ENCODE peak calls at places on chromosomes 5 and 9, in four cellular contexts. One of them, this sample, is unnamed.

GRCh38 chr5:146620031-146620662 is 104.2 kb upstream of the GPR151 start:
- DNase-seq in progenitor cell of endocrine pancreas: no peak
- DNase-seq in SHP77: no peak
- DNase-seq in GM12864: no peak
- DNase-seq in this sample: no peak

GRCh38 chr5:180330810-180331646 is 22.1 kb downstream of the GFPT2 start:
- DNase-seq in SHP77: no peak
- DNase-seq in GM12864: no peak
- DNase-seq in progenitor cell of endocrine pancreas: no peak
- DNase-seq in this sample: no peak

GRCh38 chr5:150457562-150458240 is 8.2 kb upstream of the RPS14 start:
- DNase-seq in progenitor cell of endocrine pancreas: no peak
- DNase-seq in SHP77: no peak
- DNase-seq in GM12864: no peak
- DNase-seq in this sample: no peak

GRCh38 chr9:69758001-69758730 is 1.6 kb downstream of the PTAR1 start:
- DNase-seq in GM12864: no peak
- DNase-seq in progenitor cell of endocrine pancreas: no peak
- DNase-seq in SHP77: peak; percentile 39
- DNase-seq in this sample: no peak

GRCh38 chr5:107858324-107858723 is 187.6 kb upstream of the EFNA5 start:
- DNase-seq in progenitor cell of endocrine pancreas: no peak
- DNase-seq in GM12864: no peak
- DNase-seq in SHP77: no peak
- DNase-seq in this sample: no peak

GRCh38 chr5:98570010-98570409 is 203.5 kb upstream of the RGMB start:
- DNase-seq in SHP77: no peak
- DNase-seq in GM12864: no peak
- DNase-seq in progenitor cell of endocrine pancreas: no peak
- DNase-seq in this sample: no peak

GRCh38 chr9:73441890-73442818 is 290.5 kb downstream of the ANXA1 start:
- DNase-seq in progenitor cell of endocrine pancreas: no peak
- DNase-seq in GM12864: no peak
- DNase-seq in SHP77: no peak
- DNase-seq in this sample: no peak

GRCh38 chr5:142869883-142870282 is 99.7 kb downstream of the ARHGAP26 start:
- DNase-seq in progenitor cell of endocrine pancreas: no peak
- DNase-seq in GM12864: no peak
- DNase-seq in SHP77: peak; percentile 18
- DNase-seq in this sample: no peak

GRCh38 chr9:36902063-36902735 is 131.9 kb downstream of the PAX5 start:
- DNase-seq in SHP77: no peak
- DNase-seq in progenitor cell of endocrine pancreas: no peak
- DNase-seq in GM12864: no peak
- DNase-seq in this sample: no peak

GRCh38 chr9:114050226-114050568 is 27.9 kb downstream of the AMBP start:
- DNase-seq in GM12864: no peak
- DNase-seq in SHP77: no peak
- DNase-seq in progenitor cell of endocrine pancreas: no peak
- DNase-seq in this sample: no peak

GRCh38 chr5:168770036-168770498 is 190.9 kb upstream of the PANK3 start:
- DNase-seq in GM12864: no peak
- DNase-seq in SHP77: no peak
- DNase-seq in progenitor cell of endocrine pancreas: no peak
- DNase-seq in this sample: no peak

GRCh38 chr9:29203216-29203930 is 1630.1 kb upstream of the C9orf72 start:
- DNase-seq in GM12864: no peak
- DNase-seq in SHP77: no peak
- DNase-seq in progenitor cell of endocrine pancreas: no peak
- DNase-seq in this sample: no peak

GRCh38 chr9:88224938-88225337 is 86.7 kb upstream of the SPATA31C2 start:
- DNase-seq in SHP77: no peak
- DNase-seq in progenitor cell of endocrine pancreas: no peak
- DNase-seq in GM12864: no peak
- DNase-seq in this sample: no peak

GRCh38 chr9:109912726-109913460 is 132.9 kb downstream of the PALM2AKAP2 start:
- DNase-seq in progenitor cell of endocrine pancreas: no peak
- DNase-seq in GM12864: no peak
- DNase-seq in SHP77: no peak
- DNase-seq in this sample: no peak

GRCh38 chr9:35518212-35518917 is 28.5 kb downstream of the RUSC2 start:
- DNase-seq in GM12864: no peak
- DNase-seq in progenitor cell of endocrine pancreas: peak; percentile 40
- DNase-seq in SHP77: no peak
- DNase-seq in this sample: no peak